ENCODE peak calls at places on chromosomes 11 and 22, in six cellular contexts. I is breast epithelium, R is HepG2, Z is transverse colon, H is HL-60, X is K562. W is an unnamed sample.

GRCh38 chr11:120710354-120711187 is 199.0 kb downstream of the GRIK4 start:
- DNase-seq in Z (peak; percentile 58), R (peak; percentile 89), X (no peak), H (no peak), I (peak; percentile 64), W (peak; percentile 41)

GRCh38 chr11:118000067-118000849 is 14.1 kb downstream of the IL10RA start:
- DNase-seq in X (no peak), I (no peak), R (no peak), H (no peak), Z (no peak), W (no peak)

GRCh38 chr22:39097098-39098020 is at the start of gene APOBEC3H:
- DNase-seq in Z (peak; percentile 41), I (peak; percentile 59), X (peak; percentile 43), H (no peak), R (no peak), W (peak; percentile 16)

GRCh38 chr11:95442531-95443050 is 211.6 kb upstream of the SESN3 start:
- DNase-seq in Z (no peak), H (no peak), I (no peak), X (no peak), R (no peak), W (no peak)

GRCh38 chr11:72930011-72930410 is 115.8 kb downstream of the ATG16L2 start:
- DNase-seq in X (no peak), I (no peak), R (no peak), H (no peak), Z (no peak), W (no peak)

GRCh38 chr22:29691636-29692326 is 28.0 kb upstream of the CABP7 start:
- DNase-seq in Z (no peak), I (no peak), H (no peak), R (no peak), X (no peak), W (no peak)

GRCh38 chr11:107591098-107591445 is at the start of gene ELMOD1:
- DNase-seq in Z (peak; percentile 19), H (no peak), X (peak; percentile 65), R (peak; percentile 7), I (no peak), W (no peak)

GRCh38 chr11:46006418-46007070 is 84.1 kb downstream of the LARGE2 start:
- DNase-seq in Z (no peak), X (peak; percentile 68), I (no peak), R (peak; percentile 71), H (peak; percentile 54), W (peak; percentile 63)

GRCh38 chr22:35418088-35418487 is 18.1 kb downstream of the MCM5 start:
- DNase-seq in H (no peak), Z (no peak), I (no peak), X (no peak), R (no peak), W (no peak)

GRCh38 chr22:46355369-46355995 is 20.0 kb downstream of the TRMU start:
- DNase-seq in X (peak; percentile 58), R (peak; percentile 37), Z (peak; percentile 67), H (peak; percentile 60), I (peak; percentile 47), W (no peak)

GRCh38 chr11:46160100-46160499 is 38.8 kb upstream of the PHF21A start:
- DNase-seq in X (no peak), I (no peak), R (no peak), Z (no peak), H (no peak), W (no peak)

GRCh38 chr11:131463609-131464008 is 93.2 kb downstream of the NTM start:
- DNase-seq in H (no peak), X (no peak), Z (no peak), I (no peak), R (no peak), W (no peak)

GRCh38 chr11:97794876-97795275 is 1225.9 kb upstream of the CNTN5 start:
- DNase-seq in H (no peak), I (no peak), X (no peak), Z (no peak), R (no peak), W (no peak)

GRCh38 chr11:2781413-2782274 is 81.8 kb upstream of the KCNQ1OT1 start:
- DNase-seq in R (no peak), X (peak; percentile 49), Z (peak; percentile 7), I (peak; percentile 11), H (no peak), W (no peak)

GRCh38 chr11:17985517-17985916 is 27.3 kb downstream of the SERGEF start:
- DNase-seq in R (peak; percentile 54), I (no peak), X (no peak), H (no peak), Z (no peak), W (peak; percentile 51)

GRCh38 chr11:87473174-87473573 is 435.4 kb downstream of the TMEM135 start:
- DNase-seq in H (no peak), Z (no peak), X (no peak), I (no peak), R (no peak), W (no peak)

GRCh38 chr11:25838918-25839611 is 492.9 kb upstream of the ANO3 start:
- DNase-seq in R (no peak), X (no peak), H (no peak), I (no peak), Z (no peak), W (no peak)

GRCh38 chr11:86388198-86388597 is 13.5 kb downstream of the CCDC81 start:
- DNase-seq in H (no peak), R (no peak), X (no peak), Z (no peak), I (no peak), W (no peak)

GRCh38 chr11:84398017-84398626 is 1112.0 kb upstream of the CCDC90B start:
- DNase-seq in H (no peak), Z (no peak), R (peak; percentile 7), I (no peak), X (no peak), W (no peak)

GRCh38 chr11:112652786-112653390 is 308.3 kb upstream of the NCAM1 start:
- DNase-seq in X (no peak), I (no peak), H (no peak), R (no peak), Z (no peak), W (no peak)

GRCh38 chr11:64447717-64448598 is 89.0 kb downstream of the RPS6KA4 start:
- DNase-seq in Z (peak; percentile 36), R (no peak), X (no peak), H (peak; percentile 84), I (peak; percentile 25), W (no peak)

GRCh38 chr22:41739576-41739975 is 40.3 kb downstream of the MEI1 start:
- DNase-seq in Z (no peak), I (no peak), R (no peak), X (no peak), H (no peak), W (no peak)

GRCh38 chr11:86209806-86210657 is 34.5 kb upstream of the EED start:
- DNase-seq in H (no peak), Z (no peak), X (no peak), I (no peak), R (peak; percentile 94), W (no peak)

GRCh38 chr11:9577032-9577431 is 3.6 kb downstream of the WEE1 start:
- DNase-seq in Z (no peak), H (no peak), I (no peak), R (no peak), X (no peak), W (no peak)

GRCh38 chr22:24436553-24436952 is 9.2 kb downstream of the ADORA2A start:
- DNase-seq in R (no peak), H (no peak), X (no peak), I (no peak), Z (no peak), W (no peak)

GRCh38 chr11:33706546-33706945 is 5.9 kb upstream of the C11orf91 start:
- DNase-seq in I (no peak), R (no peak), H (no peak), X (no peak), Z (no peak), W (no peak)

GRCh38 chr11:27414644-27415043 is 51.6 kb upstream of the CCDC34 start:
- DNase-seq in H (no peak), R (no peak), Z (no peak), I (no peak), X (peak; percentile 44), W (no peak)

GRCh38 chr11:77725433-77725832 is 87.8 kb upstream of the CLNS1A start:
- DNase-seq in X (no peak), H (no peak), Z (no peak), R (no peak), I (no peak), W (no peak)

GRCh38 chr11:44887598-44887997 is 63.1 kb downstream of the TP53I11 start:
- DNase-seq in H (no peak), Z (no peak), R (no peak), X (no peak), I (no peak), W (no peak)

GRCh38 chr11:12543596-12544415 is 130.4 kb upstream of the TEAD1 start:
- DNase-seq in I (no peak), H (no peak), Z (no peak), R (no peak), X (no peak), W (no peak)

GRCh38 chr11:41459602-41460405 is at the start of gene LRRC4C:
- DNase-seq in X (no peak), I (no peak), Z (no peak), H (no peak), R (no peak), W (no peak)

GRCh38 chr11:95883381-95883780 is 40.5 kb downstream of the MTMR2 start:
- DNase-seq in R (no peak), X (no peak), Z (no peak), H (no peak), I (no peak), W (no peak)

GRCh38 chr11:67489860-67490726 is 7.3 kb downstream of the AIP start:
- DNase-seq in H (no peak), I (no peak), R (no peak), X (no peak), Z (no peak), W (no peak)
- TF ChIP-seq POLR2AphosphoS5 in H (no peak), I (no peak), R (no peak), X (no peak), Z (no peak), W (no peak)

DNA sequence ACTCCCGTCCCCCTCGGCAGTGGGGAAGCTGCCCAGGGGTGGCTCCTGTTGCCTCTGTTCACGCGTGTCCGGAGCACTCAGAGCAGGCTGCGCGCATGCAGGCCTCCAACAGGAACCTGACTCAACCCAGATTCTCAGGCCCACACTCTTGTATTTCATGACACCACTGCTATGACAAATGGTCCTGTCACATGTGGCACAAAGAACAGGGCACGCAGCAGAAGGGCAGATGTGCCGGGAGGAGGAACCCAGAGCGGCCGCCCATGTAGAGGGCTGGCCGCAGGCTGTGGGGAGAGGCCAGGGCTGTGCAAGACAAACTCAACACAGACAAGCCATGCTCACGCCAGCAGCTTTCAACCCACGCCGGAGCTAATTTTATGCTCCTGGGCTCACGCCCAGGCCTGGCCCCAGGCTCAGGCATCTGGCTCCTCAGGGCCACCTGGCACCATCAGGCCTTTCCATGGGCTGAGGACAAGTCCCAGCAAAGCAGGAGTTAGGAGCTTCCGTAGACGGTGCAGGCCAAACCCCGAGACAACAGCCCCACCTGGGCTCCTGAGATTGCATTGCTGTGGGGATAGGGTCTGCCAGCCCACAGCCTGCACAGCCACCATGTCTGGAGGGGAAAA is 40.0 kb downstream of the DUSP8 start:
- DNase-seq in X (no peak), I (no peak), H (no peak), R (no peak), Z (no peak), W (no peak)
- TF ChIP-seq CTCF in X (no peak), I (no peak), H (no peak), R (no peak), Z (no peak), W (no peak)

GRCh38 chr22:28112548-28113043 is 193.5 kb upstream of the PITPNB start:
- DNase-seq in X (peak; percentile 30), I (no peak), H (no peak), R (peak; percentile 25), Z (no peak), W (peak; percentile 48)
- TF ChIP-seq POLR2AphosphoS5 in X (no peak), I (no peak), H (no peak), R (no peak), Z (no peak), W (no peak)

GRCh38 chr11:66592457-66593302 is at the start of the genes CCDC87 and CCS:
- DNase-seq in R (peak; percentile 93), Z (peak; percentile 99), I (peak; percentile 96), H (peak; percentile 96), X (peak; percentile 100), W (peak; percentile 91)
- TF ChIP-seq CTCF in R (peak; percentile 85), Z (peak; percentile 69), I (peak; percentile 87), H (peak; percentile 48), X (peak; percentile 99), W (peak; percentile 91)